ENCODE peak calls at places on chromosomes 12 and 14, in six cellular contexts. One of them, this sample, is unnamed.
A peak's percentile ranks its signal among the peaks of the same experiment; 100 is the strongest.

GRCh38 chr12:132385923-132386751 is 56.7 kb upstream of the GALNT9 start:
- DNase-seq in tibial nerve: no peak
- DNase-seq in GM13976: no peak
- DNase-seq in fibroblast of the aortic adventitia: no peak
- DNase-seq in endothelial cell: no peak
- DNase-seq in AG04450: no peak
- DNase-seq in this sample: no peak

GRCh38 chr12:32921397-32921796 is 24.8 kb upstream of the PKP2 start:
- DNase-seq in tibial nerve: no peak
- DNase-seq in GM13976: no peak
- DNase-seq in fibroblast of the aortic adventitia: peak; percentile 6
- DNase-seq in endothelial cell: no peak
- DNase-seq in AG04450: no peak
- DNase-seq in this sample: no peak

GRCh38 chr14:20836668-20837338 is 34.2 kb upstream of the RNASE1 start:
- DNase-seq in tibial nerve: peak; percentile 28
- DNase-seq in GM13976: no peak
- DNase-seq in fibroblast of the aortic adventitia: peak; percentile 54
- DNase-seq in endothelial cell: no peak
- DNase-seq in AG04450: no peak
- DNase-seq in this sample: no peak

GRCh38 chr12:38921025-38921677 is 15.8 kb upstream of the CPNE8 start:
- DNase-seq in tibial nerve: peak; percentile 59
- DNase-seq in GM13976: peak; percentile 24
- DNase-seq in fibroblast of the aortic adventitia: peak; percentile 80
- DNase-seq in endothelial cell: peak; percentile 60
- DNase-seq in AG04450: no peak
- DNase-seq in this sample: peak; percentile 35

GRCh38 chr12:104823985-104824441 is 134.1 kb downstream of the SLC41A2 start:
- DNase-seq in tibial nerve: no peak
- DNase-seq in GM13976: no peak
- DNase-seq in fibroblast of the aortic adventitia: no peak
- DNase-seq in endothelial cell: no peak
- DNase-seq in AG04450: no peak
- DNase-seq in this sample: no peak

GRCh38 chr12:98744692-98745091 is 99.6 kb downstream of the APAF1 start:
- DNase-seq in tibial nerve: no peak
- DNase-seq in GM13976: no peak
- DNase-seq in fibroblast of the aortic adventitia: no peak
- DNase-seq in endothelial cell: no peak
- DNase-seq in AG04450: no peak
- DNase-seq in this sample: no peak

GRCh38 chr14:57749267-57749666 is 116.6 kb downstream of the SLC35F4 start:
- DNase-seq in tibial nerve: no peak
- DNase-seq in GM13976: no peak
- DNase-seq in fibroblast of the aortic adventitia: peak; percentile 51
- DNase-seq in endothelial cell: no peak
- DNase-seq in AG04450: no peak
- DNase-seq in this sample: no peak

GRCh38 chr14:51368721-51369163 is 128.7 kb downstream of the TMX1 start:
- DNase-seq in tibial nerve: peak; percentile 73
- DNase-seq in GM13976: no peak
- DNase-seq in fibroblast of the aortic adventitia: peak; percentile 98
- DNase-seq in endothelial cell: no peak
- DNase-seq in AG04450: peak; percentile 46
- DNase-seq in this sample: no peak

GRCh38 chr14:59691266-59691665 is 114.7 kb upstream of the CCDC175 start:
- DNase-seq in tibial nerve: no peak
- DNase-seq in GM13976: no peak
- DNase-seq in fibroblast of the aortic adventitia: no peak
- DNase-seq in endothelial cell: no peak
- DNase-seq in AG04450: no peak
- DNase-seq in this sample: no peak

GRCh38 chr14:87097021-87097420 is 896.0 kb downstream of the GALC start:
- DNase-seq in tibial nerve: no peak
- DNase-seq in GM13976: no peak
- DNase-seq in fibroblast of the aortic adventitia: no peak
- DNase-seq in endothelial cell: no peak
- DNase-seq in AG04450: peak; percentile 32
- DNase-seq in this sample: no peak

GRCh38 chr14:55026441-55026792 is 482 bp downstream of the WDHD1 start:
- DNase-seq in tibial nerve: no peak
- DNase-seq in GM13976: no peak
- DNase-seq in fibroblast of the aortic adventitia: no peak
- DNase-seq in endothelial cell: no peak
- DNase-seq in AG04450: no peak
- DNase-seq in this sample: no peak

GRCh38 chr14:60573943-60574496 is 65.1 kb downstream of the SIX6 start:
- DNase-seq in tibial nerve: no peak
- DNase-seq in GM13976: no peak
- DNase-seq in fibroblast of the aortic adventitia: peak; percentile 98
- DNase-seq in endothelial cell: no peak
- DNase-seq in AG04450: no peak
- DNase-seq in this sample: no peak

GRCh38 chr14:57991353-57991752 is 125.5 kb upstream of the SLC35F4 start:
- DNase-seq in tibial nerve: no peak
- DNase-seq in GM13976: no peak
- DNase-seq in fibroblast of the aortic adventitia: no peak
- DNase-seq in endothelial cell: no peak
- DNase-seq in AG04450: no peak
- DNase-seq in this sample: no peak

GRCh38 chr12:70919597-70920035 is 922 bp downstream of the PTPRR start:
- DNase-seq in tibial nerve: no peak
- DNase-seq in GM13976: no peak
- DNase-seq in fibroblast of the aortic adventitia: peak; percentile 36
- DNase-seq in endothelial cell: peak; percentile 17
- DNase-seq in AG04450: no peak
- DNase-seq in this sample: peak; percentile 3

DNA sequence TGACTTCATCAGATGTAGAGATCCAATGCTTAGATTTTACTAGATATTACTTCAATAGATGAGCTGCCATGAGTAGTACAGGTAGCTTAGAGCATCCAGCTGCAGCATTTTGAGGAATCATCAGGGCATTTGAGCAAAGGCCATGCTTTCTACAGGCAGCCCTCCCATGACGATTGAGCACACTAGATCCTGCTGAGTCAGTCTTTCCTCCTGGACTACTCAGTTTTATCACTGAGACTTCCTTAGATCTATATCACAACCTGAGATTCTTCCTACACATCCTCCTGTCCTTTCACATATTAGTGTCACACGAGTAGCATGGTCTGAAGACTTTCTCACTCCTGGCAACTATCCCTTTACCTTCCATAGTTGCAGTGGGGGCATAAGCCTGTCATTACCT is 1401.8 kb downstream of the FSCB start:
- DNase-seq in tibial nerve: no peak
- DNase-seq in GM13976: no peak
- DNase-seq in fibroblast of the aortic adventitia: no peak
- DNase-seq in endothelial cell: no peak
- DNase-seq in AG04450: no peak
- DNase-seq in this sample: no peak
- TF ChIP-seq CTCF in tibial nerve: no peak
- TF ChIP-seq CTCF in GM13976: no peak
- TF ChIP-seq CTCF in fibroblast of the aortic adventitia: no peak
- TF ChIP-seq CTCF in endothelial cell: no peak
- TF ChIP-seq CTCF in AG04450: no peak
- TF ChIP-seq CTCF in this sample: no peak

GRCh38 chr12:47802312-47802711 is 17.4 kb downstream of the HDAC7 start:
- DNase-seq in tibial nerve: no peak
- DNase-seq in GM13976: no peak
- DNase-seq in fibroblast of the aortic adventitia: no peak
- DNase-seq in endothelial cell: no peak
- DNase-seq in AG04450: no peak
- DNase-seq in this sample: no peak
- TF ChIP-seq CTCF in tibial nerve: no peak
- TF ChIP-seq CTCF in GM13976: no peak
- TF ChIP-seq CTCF in fibroblast of the aortic adventitia: peak; percentile 51
- TF ChIP-seq CTCF in endothelial cell: peak; percentile 60
- TF ChIP-seq CTCF in AG04450: peak; percentile 37
- TF ChIP-seq CTCF in this sample: no peak

GRCh38 chr14:106318700-106319099 is 792.3 kb downstream of the TMEM121 start:
- DNase-seq in tibial nerve: no peak
- DNase-seq in GM13976: peak; percentile 68
- DNase-seq in fibroblast of the aortic adventitia: no peak
- DNase-seq in endothelial cell: no peak
- DNase-seq in AG04450: no peak
- DNase-seq in this sample: peak; percentile 14
- TF ChIP-seq CTCF in tibial nerve: no peak
- TF ChIP-seq CTCF in GM13976: peak; percentile 67
- TF ChIP-seq CTCF in fibroblast of the aortic adventitia: no peak
- TF ChIP-seq CTCF in endothelial cell: no peak
- TF ChIP-seq CTCF in AG04450: no peak
- TF ChIP-seq CTCF in this sample: no peak

GRCh38 chr12:28771961-28772360 is 377.1 kb upstream of the FAR2 start:
- DNase-seq in tibial nerve: no peak
- DNase-seq in GM13976: no peak
- DNase-seq in fibroblast of the aortic adventitia: no peak
- DNase-seq in endothelial cell: no peak
- DNase-seq in AG04450: no peak
- DNase-seq in this sample: no peak
- TF ChIP-seq CTCF in tibial nerve: no peak
- TF ChIP-seq CTCF in GM13976: no peak
- TF ChIP-seq CTCF in fibroblast of the aortic adventitia: no peak
- TF ChIP-seq CTCF in endothelial cell: no peak
- TF ChIP-seq CTCF in AG04450: no peak
- TF ChIP-seq CTCF in this sample: no peak

DNA sequence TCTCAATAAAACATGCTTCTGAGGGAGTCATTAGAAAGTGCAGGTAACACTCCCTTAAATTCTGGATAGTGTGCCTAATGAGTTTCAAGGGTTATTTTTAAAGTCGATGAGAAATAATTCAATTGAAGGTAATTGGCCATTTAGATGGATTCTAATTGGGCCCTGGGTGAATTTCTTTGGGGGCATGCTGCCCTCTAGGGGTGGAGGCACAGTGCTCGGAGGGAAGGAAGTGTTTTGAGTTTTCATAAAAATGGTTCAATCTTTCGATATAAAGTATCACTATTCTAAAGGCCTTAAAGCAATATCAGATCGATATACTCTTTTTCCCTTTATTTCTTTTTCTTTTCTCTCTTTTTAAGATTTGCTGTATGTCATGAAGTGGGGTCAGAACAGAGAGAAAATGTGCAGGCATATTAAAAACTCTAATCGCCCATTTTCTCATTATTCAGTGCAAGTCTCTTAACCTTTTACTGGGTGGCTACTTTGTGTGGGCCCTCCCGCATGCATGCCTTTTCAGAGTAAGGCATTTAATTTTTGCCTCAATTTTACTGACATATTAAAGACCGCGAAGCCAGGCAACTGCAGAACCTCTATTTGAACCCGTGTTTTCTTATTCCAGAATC is 25.5 kb downstream of the NKX2-8 start:
- DNase-seq in tibial nerve: peak; percentile 16
- DNase-seq in GM13976: peak; percentile 41
- DNase-seq in fibroblast of the aortic adventitia: peak; percentile 13
- DNase-seq in endothelial cell: peak; percentile 47
- DNase-seq in AG04450: no peak
- DNase-seq in this sample: peak; percentile 40
- TF ChIP-seq CTCF in tibial nerve: peak; percentile 55
- TF ChIP-seq CTCF in GM13976: peak; percentile 56
- TF ChIP-seq CTCF in fibroblast of the aortic adventitia: peak; percentile 87
- TF ChIP-seq CTCF in endothelial cell: peak; percentile 31
- TF ChIP-seq CTCF in AG04450: peak; percentile 88
- TF ChIP-seq CTCF in this sample: no peak

DNA sequence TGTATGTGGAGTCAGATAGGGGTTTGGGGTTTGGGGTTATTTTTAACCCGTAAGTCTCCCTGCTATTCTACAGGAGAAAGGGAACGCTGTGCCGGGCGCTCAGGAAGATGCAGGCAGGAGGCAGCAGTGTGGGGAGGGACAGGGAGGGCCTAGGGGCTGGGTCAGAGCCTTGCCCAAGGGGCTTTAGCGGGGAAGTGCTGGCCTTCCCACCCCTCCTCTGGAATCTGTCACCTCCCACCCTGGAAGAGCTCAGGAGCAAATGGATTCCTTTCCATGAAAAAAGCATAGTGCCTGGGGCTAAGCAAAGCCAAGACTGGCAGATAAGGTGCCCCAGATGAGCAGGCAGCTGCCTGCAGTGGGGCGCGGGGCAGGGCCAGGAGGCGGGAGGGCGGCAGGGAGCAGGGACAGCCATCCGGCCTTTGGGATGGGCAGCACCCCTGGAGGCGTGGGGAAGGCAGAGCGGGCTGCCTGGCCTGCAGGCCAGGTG is 7.3 kb upstream of the INF2 start:
- DNase-seq in tibial nerve: no peak
- DNase-seq in GM13976: no peak
- DNase-seq in fibroblast of the aortic adventitia: no peak
- DNase-seq in endothelial cell: no peak
- DNase-seq in AG04450: no peak
- DNase-seq in this sample: no peak
- TF ChIP-seq CTCF in tibial nerve: no peak
- TF ChIP-seq CTCF in GM13976: no peak
- TF ChIP-seq CTCF in fibroblast of the aortic adventitia: no peak
- TF ChIP-seq CTCF in endothelial cell: no peak
- TF ChIP-seq CTCF in AG04450: no peak
- TF ChIP-seq CTCF in this sample: no peak

DNA sequence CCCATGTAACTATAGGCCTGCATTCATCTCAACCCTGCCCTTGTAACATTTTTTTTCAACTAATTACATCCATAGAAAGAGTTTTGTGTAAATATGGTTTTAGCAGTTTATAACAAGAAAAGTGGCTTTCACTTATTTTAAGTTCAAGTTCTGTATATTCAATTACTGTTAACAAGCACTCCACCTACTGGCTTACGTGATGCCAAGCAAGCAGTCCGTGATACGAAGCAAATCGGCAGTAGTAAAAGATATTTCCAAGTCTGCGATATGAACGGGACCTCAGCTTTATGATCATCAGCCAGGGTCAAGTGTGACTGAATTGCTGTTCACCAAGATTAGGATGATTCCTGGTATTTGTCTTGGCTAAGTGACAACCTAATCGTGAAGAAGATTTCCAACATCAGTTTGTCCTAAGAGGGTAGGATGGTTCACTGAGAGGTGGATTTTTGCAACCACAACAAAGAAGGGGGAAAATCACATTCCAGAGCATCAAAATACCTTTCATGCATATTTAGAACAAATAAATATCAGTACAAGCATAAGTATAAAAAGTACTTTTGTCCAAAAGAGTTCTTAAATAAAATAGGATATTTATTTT is 456.2 kb downstream of the FOXG1 start:
- DNase-seq in tibial nerve: no peak
- DNase-seq in GM13976: no peak
- DNase-seq in fibroblast of the aortic adventitia: peak; percentile 80
- DNase-seq in endothelial cell: peak; percentile 18
- DNase-seq in AG04450: peak; percentile 41
- DNase-seq in this sample: no peak
- TF ChIP-seq CTCF in tibial nerve: peak; percentile 31
- TF ChIP-seq CTCF in GM13976: no peak
- TF ChIP-seq CTCF in fibroblast of the aortic adventitia: peak; percentile 81
- TF ChIP-seq CTCF in endothelial cell: peak; percentile 36
- TF ChIP-seq CTCF in AG04450: peak; percentile 88
- TF ChIP-seq CTCF in this sample: no peak

This sample was measured in mucosa of descending colon.